ENCODE peak calls at places on chromosomes 6 and 20, in five cellular contexts. One of them, this sample, is unnamed.

GRCh38 chr20:38685853-38686473 is 38.3 kb upstream of the SLC32A1 start:
- DNase-seq in H9: peak
- DNase-seq in mesenchymal stem cell: peak
- DNase-seq in H1: peak
- DNase-seq in trophoblast cell: peak
- DNase-seq in this sample: peak

GRCh38 chr20:48186447-48186846 is 401.2 kb upstream of the SULF2 start:
- DNase-seq in H9: no peak
- DNase-seq in mesenchymal stem cell: no peak
- DNase-seq in H1: no peak
- DNase-seq in trophoblast cell: no peak
- DNase-seq in this sample: no peak

GRCh38 chr20:34112600-34113061 is 588 bp upstream of the EIF2S2 start:
- DNase-seq in H9: peak
- DNase-seq in mesenchymal stem cell: no peak
- DNase-seq in H1: no peak
- DNase-seq in trophoblast cell: no peak
- DNase-seq in this sample: no peak

GRCh38 chr20:18166939-18167338 is 29.3 kb downstream of the KAT14 start:
- DNase-seq in H9: no peak
- DNase-seq in mesenchymal stem cell: no peak
- DNase-seq in H1: no peak
- DNase-seq in trophoblast cell: no peak
- DNase-seq in this sample: no peak

GRCh38 chr6:137777299-137778075 is 89.6 kb upstream of the TNFAIP3 start:
- DNase-seq in H9: no peak
- DNase-seq in mesenchymal stem cell: peak
- DNase-seq in H1: no peak
- DNase-seq in trophoblast cell: peak
- DNase-seq in this sample: no peak

GRCh38 chr20:57553376-57554018 is 7.4 kb upstream of the PCK1 start:
- DNase-seq in H9: no peak
- DNase-seq in mesenchymal stem cell: no peak
- DNase-seq in H1: no peak
- DNase-seq in trophoblast cell: no peak
- DNase-seq in this sample: no peak

GRCh38 chr20:33719277-33719988 is 677 bp downstream of the PXMP4 start:
- DNase-seq in H9: no peak
- DNase-seq in mesenchymal stem cell: no peak
- DNase-seq in H1: no peak
- DNase-seq in trophoblast cell: no peak
- DNase-seq in this sample: no peak

GRCh38 chr6:28537065-28537464 is 11.4 kb downstream of the GPX5 start:
- DNase-seq in H9: peak
- DNase-seq in mesenchymal stem cell: no peak
- DNase-seq in H1: no peak
- DNase-seq in trophoblast cell: no peak
- DNase-seq in this sample: no peak

GRCh38 chr6:125533710-125534397 is 215.6 kb upstream of the HEY2 start:
- DNase-seq in H9: peak
- DNase-seq in mesenchymal stem cell: no peak
- DNase-seq in H1: peak
- DNase-seq in trophoblast cell: no peak
- DNase-seq in this sample: no peak

GRCh38 chr6:104613416-104614001 is 246.2 kb downstream of the HACE1 start:
- DNase-seq in H9: no peak
- DNase-seq in mesenchymal stem cell: peak
- DNase-seq in H1: no peak
- DNase-seq in trophoblast cell: no peak
- DNase-seq in this sample: no peak

GRCh38 chr6:160442151-160442550 is 94.0 kb downstream of the SLC22A3 start:
- DNase-seq in H9: no peak
- DNase-seq in mesenchymal stem cell: no peak
- DNase-seq in H1: no peak
- DNase-seq in trophoblast cell: no peak
- DNase-seq in this sample: no peak

DNA sequence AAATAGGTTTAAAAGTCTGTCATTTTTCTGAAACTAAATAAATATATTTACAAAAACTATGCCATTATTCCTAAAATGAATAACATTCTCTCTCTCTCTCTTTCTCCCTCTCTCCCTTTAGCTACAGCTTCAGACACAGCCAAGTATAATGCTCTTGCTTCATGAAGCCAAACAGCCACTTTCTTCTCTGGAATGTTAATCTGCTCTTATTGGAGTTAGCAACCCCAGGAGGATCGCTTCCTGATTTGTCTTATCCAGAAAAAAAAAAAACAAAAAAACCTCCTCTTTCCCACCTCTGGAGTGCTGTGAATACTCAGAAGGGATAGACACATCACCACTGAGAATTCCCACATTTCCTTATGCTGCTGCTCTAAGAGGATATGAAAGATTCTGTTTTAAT is 192.5 kb upstream of the TFAP2D start:
- DNase-seq in H9: no peak
- DNase-seq in mesenchymal stem cell: no peak
- DNase-seq in H1: no peak
- DNase-seq in trophoblast cell: no peak
- DNase-seq in this sample: peak
- H2BK12ac ChIP-seq in H9: no peak
- H2BK12ac ChIP-seq in mesenchymal stem cell: no peak
- H2BK12ac ChIP-seq in H1: no peak
- H2BK12ac ChIP-seq in trophoblast cell: no peak
- H2BK12ac ChIP-seq in this sample: no peak

GRCh38 chr6:52547647-52548352 is 29.1 kb downstream of the TRAM2 start:
- DNase-seq in H9: no peak
- DNase-seq in mesenchymal stem cell: peak
- DNase-seq in H1: no peak
- DNase-seq in trophoblast cell: no peak
- DNase-seq in this sample: no peak

GRCh38 chr6:52546192-52546591 is 30.7 kb downstream of the TRAM2 start:
- DNase-seq in H9: no peak
- DNase-seq in mesenchymal stem cell: no peak
- DNase-seq in H1: no peak
- DNase-seq in trophoblast cell: no peak
- DNase-seq in this sample: no peak

GRCh38 chr6:52545050-52545843 is 31.6 kb downstream of the TRAM2 start:
- DNase-seq in H9: no peak
- DNase-seq in mesenchymal stem cell: no peak
- DNase-seq in H1: no peak
- DNase-seq in trophoblast cell: no peak
- DNase-seq in this sample: no peak

GRCh38 chr6:52545844-52546119 is 31.1 kb downstream of the TRAM2 start:
- DNase-seq in H9: no peak
- DNase-seq in mesenchymal stem cell: no peak
- DNase-seq in H1: no peak
- DNase-seq in trophoblast cell: no peak
- DNase-seq in this sample: no peak

DNA sequence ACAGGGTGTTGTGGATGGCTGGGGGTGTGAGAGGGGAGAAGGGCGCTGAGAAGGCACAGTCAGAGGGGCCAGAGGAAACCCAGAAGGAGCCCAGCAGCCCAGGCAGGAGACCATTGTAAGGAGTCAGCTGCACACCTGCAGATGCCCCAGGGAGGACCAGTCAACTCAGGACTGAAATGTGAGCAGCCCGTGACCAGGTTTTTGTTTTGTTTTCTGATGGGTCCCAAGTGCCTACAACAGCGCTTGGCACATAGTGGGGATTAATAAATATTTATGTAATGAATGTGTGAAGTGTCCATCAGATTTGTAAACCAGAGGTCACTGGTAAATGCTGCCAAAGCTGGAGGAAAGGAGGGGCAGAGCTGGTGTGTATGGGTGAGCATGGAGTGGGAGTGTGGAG is 30.2 kb downstream of the TRAM2 start:
- DNase-seq in H9: no peak
- DNase-seq in mesenchymal stem cell: no peak
- DNase-seq in H1: no peak
- DNase-seq in trophoblast cell: no peak
- DNase-seq in this sample: no peak
- H3K27ac ChIP-seq in H9: no peak
- H3K27ac ChIP-seq in mesenchymal stem cell: peak
- H3K27ac ChIP-seq in H1: no peak
- H3K27ac ChIP-seq in trophoblast cell: no peak
- H3K27ac ChIP-seq in this sample: no peak

GRCh38 chr6:107695061-107695715 is 128.9 kb downstream of the SCML4 start:
- DNase-seq in H9: no peak
- DNase-seq in mesenchymal stem cell: peak
- DNase-seq in H1: no peak
- DNase-seq in trophoblast cell: no peak
- DNase-seq in this sample: no peak

GRCh38 chr6:107699191-107700015 is 124.7 kb downstream of the SCML4 start:
- DNase-seq in H9: peak
- DNase-seq in mesenchymal stem cell: no peak
- DNase-seq in H1: no peak
- DNase-seq in trophoblast cell: no peak
- DNase-seq in this sample: no peak

GRCh38 chr6:107697682-107698081 is 126.4 kb downstream of the SCML4 start:
- DNase-seq in H9: no peak
- DNase-seq in mesenchymal stem cell: peak
- DNase-seq in H1: no peak
- DNase-seq in trophoblast cell: no peak
- DNase-seq in this sample: no peak

GRCh38 chr6:107700016-107700335 is 124.1 kb downstream of the SCML4 start:
- DNase-seq in H9: no peak
- DNase-seq in mesenchymal stem cell: no peak
- DNase-seq in H1: no peak
- DNase-seq in trophoblast cell: no peak
- DNase-seq in this sample: no peak

GRCh38 chr6:107698146-107698545 is 126.0 kb downstream of the SCML4 start:
- DNase-seq in H9: peak
- DNase-seq in mesenchymal stem cell: peak
- DNase-seq in H1: no peak
- DNase-seq in trophoblast cell: no peak
- DNase-seq in this sample: no peak
- H4K8ac ChIP-seq in H9: no peak
- H4K8ac ChIP-seq in mesenchymal stem cell: peak
- H4K8ac ChIP-seq in H1: no peak
- H4K8ac ChIP-seq in trophoblast cell: no peak
- H4K8ac ChIP-seq in this sample: no peak

GRCh38 chr6:24646771-24647170 is 780 bp upstream of the KIAA0319 start:
- DNase-seq in H9: no peak
- DNase-seq in mesenchymal stem cell: no peak
- DNase-seq in H1: no peak
- DNase-seq in trophoblast cell: peak
- DNase-seq in this sample: no peak

GRCh38 chr6:24644377-24644776 is 1.6 kb downstream of the KIAA0319 start:
- DNase-seq in H9: no peak
- DNase-seq in mesenchymal stem cell: no peak
- DNase-seq in H1: no peak
- DNase-seq in trophoblast cell: no peak
- DNase-seq in this sample: no peak

GRCh38 chr6:24640166-24640565 is 5.8 kb downstream of the KIAA0319 start:
- DNase-seq in H9: no peak
- DNase-seq in mesenchymal stem cell: no peak
- DNase-seq in H1: no peak
- DNase-seq in trophoblast cell: peak
- DNase-seq in this sample: no peak

GRCh38 chr6:24642061-24642460 is 3.9 kb downstream of the KIAA0319 start:
- DNase-seq in H9: no peak
- DNase-seq in mesenchymal stem cell: no peak
- DNase-seq in H1: no peak
- DNase-seq in trophoblast cell: no peak
- DNase-seq in this sample: no peak

GRCh38 chr6:24643925-24644324 is 2.1 kb downstream of the KIAA0319 start:
- DNase-seq in H9: no peak
- DNase-seq in mesenchymal stem cell: no peak
- DNase-seq in H1: no peak
- DNase-seq in trophoblast cell: no peak
- DNase-seq in this sample: no peak
- H2BK12ac ChIP-seq in H9: no peak
- H2BK12ac ChIP-seq in mesenchymal stem cell: no peak
- H2BK12ac ChIP-seq in H1: no peak
- H2BK12ac ChIP-seq in trophoblast cell: no peak
- H2BK12ac ChIP-seq in this sample: no peak

GRCh38 chr6:167647750-167648470 is 178.8 kb upstream of the AFDN start:
- DNase-seq in H9: no peak
- DNase-seq in mesenchymal stem cell: no peak
- DNase-seq in H1: no peak
- DNase-seq in trophoblast cell: no peak
- DNase-seq in this sample: no peak
- H3K27ac ChIP-seq in H9: no peak
- H3K27ac ChIP-seq in mesenchymal stem cell: no peak
- H3K27ac ChIP-seq in H1: no peak
- H3K27ac ChIP-seq in trophoblast cell: no peak
- H3K27ac ChIP-seq in this sample: peak